ENCODE peak calls at places on chromosomes 11 and 22, in nine cellular contexts. One of them, this sample, is unnamed.
A peak's percentile ranks its signal among the peaks of the same experiment; 100 is the strongest.

GRCh38 chr11:80441821-80442220 is 1001.0 kb upstream of the TENM4 start:
- DNase-seq in HCT116: no peak
- DNase-seq in AG10803: no peak
- DNase-seq in ovary: no peak
- DNase-seq in cardiac muscle cell: peak; percentile 3
- DNase-seq in left ventricle myocardium inferior: no peak
- DNase-seq in hepatocyte: no peak
- DNase-seq in cardiac fibroblast: peak; percentile 44
- DNase-seq in right lobe of liver: no peak
- DNase-seq in this sample: no peak

GRCh38 chr11:67262731-67263675 is 3.3 kb upstream of the GRK2 start:
- DNase-seq in cardiac fibroblast: peak; percentile 77
- DNase-seq in right lobe of liver: peak; percentile 85
- DNase-seq in ovary: peak; percentile 85
- DNase-seq in cardiac muscle cell: peak; percentile 84
- DNase-seq in HCT116: peak; percentile 39
- DNase-seq in AG10803: peak; percentile 85
- DNase-seq in hepatocyte: peak; percentile 88
- DNase-seq in left ventricle myocardium inferior: peak; percentile 83
- DNase-seq in this sample: peak; percentile 90

GRCh38 chr11:41201156-41201555 is 258.3 kb downstream of the LRRC4C start:
- DNase-seq in AG10803: no peak
- DNase-seq in hepatocyte: peak; percentile 49
- DNase-seq in cardiac muscle cell: peak; percentile 19
- DNase-seq in ovary: no peak
- DNase-seq in cardiac fibroblast: peak; percentile 10
- DNase-seq in right lobe of liver: no peak
- DNase-seq in HCT116: no peak
- DNase-seq in left ventricle myocardium inferior: no peak
- DNase-seq in this sample: no peak

GRCh38 chr11:13944016-13944415 is 18.5 kb upstream of the SPON1 start:
- DNase-seq in cardiac muscle cell: no peak
- DNase-seq in cardiac fibroblast: no peak
- DNase-seq in ovary: no peak
- DNase-seq in HCT116: no peak
- DNase-seq in AG10803: no peak
- DNase-seq in hepatocyte: no peak
- DNase-seq in left ventricle myocardium inferior: no peak
- DNase-seq in right lobe of liver: no peak
- DNase-seq in this sample: no peak

GRCh38 chr11:35794850-35795249 is 132.3 kb downstream of the TRIM44 start:
- DNase-seq in ovary: no peak
- DNase-seq in AG10803: peak; percentile 45
- DNase-seq in cardiac fibroblast: peak; percentile 55
- DNase-seq in right lobe of liver: no peak
- DNase-seq in hepatocyte: no peak
- DNase-seq in cardiac muscle cell: no peak
- DNase-seq in left ventricle myocardium inferior: no peak
- DNase-seq in HCT116: no peak
- DNase-seq in this sample: no peak

GRCh38 chr11:86938900-86939880 is 16.0 kb downstream of the FZD4 start:
- DNase-seq in AG10803: peak; percentile 51
- DNase-seq in cardiac muscle cell: peak; percentile 75
- DNase-seq in hepatocyte: peak; percentile 73
- DNase-seq in HCT116: peak; percentile 37
- DNase-seq in cardiac fibroblast: peak; percentile 82
- DNase-seq in right lobe of liver: no peak
- DNase-seq in ovary: no peak
- DNase-seq in left ventricle myocardium inferior: no peak
- DNase-seq in this sample: no peak

GRCh38 chr11:134792044-134792443 is 380.0 kb upstream of the B3GAT1 start:
- DNase-seq in ovary: no peak
- DNase-seq in left ventricle myocardium inferior: no peak
- DNase-seq in cardiac muscle cell: no peak
- DNase-seq in hepatocyte: no peak
- DNase-seq in right lobe of liver: no peak
- DNase-seq in HCT116: no peak
- DNase-seq in cardiac fibroblast: no peak
- DNase-seq in AG10803: no peak
- DNase-seq in this sample: no peak

GRCh38 chr11:1860108-1860507 is 7.2 kb downstream of the LSP1 start:
- DNase-seq in AG10803: no peak
- DNase-seq in hepatocyte: no peak
- DNase-seq in cardiac muscle cell: no peak
- DNase-seq in left ventricle myocardium inferior: no peak
- DNase-seq in ovary: no peak
- DNase-seq in HCT116: no peak
- DNase-seq in cardiac fibroblast: no peak
- DNase-seq in right lobe of liver: no peak
- DNase-seq in this sample: no peak

GRCh38 chr11:65958774-65959420 is 2.6 kb upstream of the SART1 start:
- DNase-seq in ovary: no peak
- DNase-seq in AG10803: no peak
- DNase-seq in cardiac muscle cell: no peak
- DNase-seq in cardiac fibroblast: no peak
- DNase-seq in hepatocyte: no peak
- DNase-seq in right lobe of liver: no peak
- DNase-seq in left ventricle myocardium inferior: no peak
- DNase-seq in HCT116: no peak
- DNase-seq in this sample: no peak

GRCh38 chr11:34395916-34396555 is 38.2 kb upstream of the ABTB2 start:
- DNase-seq in right lobe of liver: no peak
- DNase-seq in left ventricle myocardium inferior: no peak
- DNase-seq in AG10803: peak; percentile 43
- DNase-seq in hepatocyte: no peak
- DNase-seq in HCT116: no peak
- DNase-seq in cardiac fibroblast: peak; percentile 59
- DNase-seq in ovary: no peak
- DNase-seq in cardiac muscle cell: no peak
- DNase-seq in this sample: no peak

GRCh38 chr11:106231591-106231990 is 154.1 kb downstream of the AASDHPPT start:
- DNase-seq in ovary: no peak
- DNase-seq in AG10803: peak; percentile 45
- DNase-seq in hepatocyte: peak; percentile 29
- DNase-seq in HCT116: no peak
- DNase-seq in right lobe of liver: no peak
- DNase-seq in cardiac muscle cell: peak; percentile 56
- DNase-seq in left ventricle myocardium inferior: no peak
- DNase-seq in cardiac fibroblast: peak; percentile 67
- DNase-seq in this sample: no peak

GRCh38 chr11:80595011-80595410 is 1154.2 kb upstream of the TENM4 start:
- DNase-seq in HCT116: no peak
- DNase-seq in cardiac muscle cell: peak; percentile 81
- DNase-seq in cardiac fibroblast: peak; percentile 50
- DNase-seq in ovary: no peak
- DNase-seq in AG10803: peak; percentile 2
- DNase-seq in left ventricle myocardium inferior: no peak
- DNase-seq in right lobe of liver: no peak
- DNase-seq in hepatocyte: peak; percentile 48
- DNase-seq in this sample: no peak

GRCh38 chr11:72113170-72113808 is 794 bp upstream of the ANAPC15 start:
- DNase-seq in ovary: no peak
- DNase-seq in AG10803: peak; percentile 60
- DNase-seq in left ventricle myocardium inferior: no peak
- DNase-seq in cardiac muscle cell: no peak
- DNase-seq in hepatocyte: no peak
- DNase-seq in HCT116: no peak
- DNase-seq in cardiac fibroblast: peak; percentile 28
- DNase-seq in right lobe of liver: no peak
- DNase-seq in this sample: no peak

GRCh38 chr11:111347723-111348115 is 31.4 kb downstream of the POU2AF1 start:
- DNase-seq in cardiac fibroblast: peak; percentile 52
- DNase-seq in hepatocyte: no peak
- DNase-seq in HCT116: no peak
- DNase-seq in cardiac muscle cell: peak; percentile 46
- DNase-seq in AG10803: peak; percentile 58
- DNase-seq in left ventricle myocardium inferior: no peak
- DNase-seq in ovary: no peak
- DNase-seq in right lobe of liver: no peak
- DNase-seq in this sample: no peak

GRCh38 chr11:64339754-64340408 is at the start of gene CCDC88B:
- DNase-seq in left ventricle myocardium inferior: peak; percentile 65
- DNase-seq in cardiac muscle cell: no peak
- DNase-seq in hepatocyte: peak; percentile 7
- DNase-seq in HCT116: no peak
- DNase-seq in ovary: no peak
- DNase-seq in right lobe of liver: peak; percentile 70
- DNase-seq in AG10803: no peak
- DNase-seq in cardiac fibroblast: no peak
- DNase-seq in this sample: peak; percentile 70

GRCh38 chr22:35313311-35314121 is 13.8 kb downstream of the TOM1 start:
- DNase-seq in left ventricle myocardium inferior: peak; percentile 70
- DNase-seq in HCT116: no peak
- DNase-seq in cardiac fibroblast: peak; percentile 97
- DNase-seq in hepatocyte: peak; percentile 44
- DNase-seq in cardiac muscle cell: peak; percentile 76
- DNase-seq in AG10803: peak; percentile 89
- DNase-seq in ovary: no peak
- DNase-seq in right lobe of liver: peak; percentile 41
- DNase-seq in this sample: no peak

GRCh38 chr22:20956258-20957117 is 10.6 kb upstream of the AIFM3 start:
- DNase-seq in cardiac muscle cell: peak; percentile 50
- DNase-seq in AG10803: no peak
- DNase-seq in left ventricle myocardium inferior: no peak
- DNase-seq in cardiac fibroblast: peak; percentile 20
- DNase-seq in hepatocyte: peak; percentile 72
- DNase-seq in ovary: no peak
- DNase-seq in HCT116: peak; percentile 73
- DNase-seq in right lobe of liver: no peak
- DNase-seq in this sample: peak; percentile 89
- TF ChIP-seq CTCF in cardiac muscle cell: peak; percentile 20
- TF ChIP-seq CTCF in AG10803: no peak
- TF ChIP-seq CTCF in left ventricle myocardium inferior: no peak
- TF ChIP-seq CTCF in cardiac fibroblast: no peak
- TF ChIP-seq CTCF in hepatocyte: no peak
- TF ChIP-seq CTCF in ovary: no peak
- TF ChIP-seq CTCF in HCT116: peak; percentile 54
- TF ChIP-seq CTCF in right lobe of liver: no peak
- TF ChIP-seq CTCF in this sample: no peak

GRCh38 chr22:17921871-17922821 is 102.2 kb downstream of the MICAL3 start:
- DNase-seq in cardiac fibroblast: no peak
- DNase-seq in HCT116: no peak
- DNase-seq in AG10803: no peak
- DNase-seq in ovary: no peak
- DNase-seq in hepatocyte: peak; percentile 79
- DNase-seq in left ventricle myocardium inferior: peak; percentile 54
- DNase-seq in cardiac muscle cell: no peak
- DNase-seq in right lobe of liver: peak; percentile 80
- DNase-seq in this sample: peak; percentile 58
- H3K4me3 ChIP-seq in cardiac fibroblast: no peak overlapping the region
- H3K4me3 ChIP-seq in HCT116: no peak overlapping the region
- H3K4me3 ChIP-seq in AG10803: no peak overlapping the region
- H3K4me3 ChIP-seq in ovary: no peak overlapping the region
- H3K4me3 ChIP-seq in hepatocyte: no peak overlapping the region
- H3K4me3 ChIP-seq in left ventricle myocardium inferior: peak overlapping the region; percentile 58
- H3K4me3 ChIP-seq in cardiac muscle cell: no peak overlapping the region
- H3K4me3 ChIP-seq in right lobe of liver: no peak overlapping the region
- H3K4me3 ChIP-seq in this sample: no peak overlapping the region

GRCh38 chr11:47248304-47248663 is 330 bp downstream of the ACP2 start:
- DNase-seq in hepatocyte: no peak
- DNase-seq in left ventricle myocardium inferior: no peak
- DNase-seq in ovary: no peak
- DNase-seq in HCT116: no peak
- DNase-seq in cardiac fibroblast: peak; percentile 53
- DNase-seq in AG10803: peak; percentile 31
- DNase-seq in cardiac muscle cell: no peak
- DNase-seq in right lobe of liver: no peak
- DNase-seq in this sample: no peak

GRCh38 chr11:47251751-47252150 is 3.1 kb upstream of the ACP2 start:
- DNase-seq in cardiac muscle cell: no peak
- DNase-seq in hepatocyte: no peak
- DNase-seq in right lobe of liver: no peak
- DNase-seq in ovary: no peak
- DNase-seq in HCT116: no peak
- DNase-seq in cardiac fibroblast: no peak
- DNase-seq in AG10803: no peak
- DNase-seq in left ventricle myocardium inferior: no peak
- DNase-seq in this sample: no peak

GRCh38 chr11:47249378-47249715 is 733 bp upstream of the ACP2 start:
- DNase-seq in HCT116: no peak
- DNase-seq in AG10803: no peak
- DNase-seq in cardiac muscle cell: no peak
- DNase-seq in ovary: no peak
- DNase-seq in right lobe of liver: no peak
- DNase-seq in cardiac fibroblast: no peak
- DNase-seq in hepatocyte: no peak
- DNase-seq in left ventricle myocardium inferior: no peak
- DNase-seq in this sample: no peak

GRCh38 chr11:47247502-47247901 is 1.1 kb downstream of the ACP2 start:
- DNase-seq in ovary: no peak
- DNase-seq in hepatocyte: no peak
- DNase-seq in HCT116: no peak
- DNase-seq in left ventricle myocardium inferior: no peak
- DNase-seq in right lobe of liver: no peak
- DNase-seq in cardiac fibroblast: no peak
- DNase-seq in AG10803: no peak
- DNase-seq in cardiac muscle cell: no peak
- DNase-seq in this sample: no peak

DNA sequence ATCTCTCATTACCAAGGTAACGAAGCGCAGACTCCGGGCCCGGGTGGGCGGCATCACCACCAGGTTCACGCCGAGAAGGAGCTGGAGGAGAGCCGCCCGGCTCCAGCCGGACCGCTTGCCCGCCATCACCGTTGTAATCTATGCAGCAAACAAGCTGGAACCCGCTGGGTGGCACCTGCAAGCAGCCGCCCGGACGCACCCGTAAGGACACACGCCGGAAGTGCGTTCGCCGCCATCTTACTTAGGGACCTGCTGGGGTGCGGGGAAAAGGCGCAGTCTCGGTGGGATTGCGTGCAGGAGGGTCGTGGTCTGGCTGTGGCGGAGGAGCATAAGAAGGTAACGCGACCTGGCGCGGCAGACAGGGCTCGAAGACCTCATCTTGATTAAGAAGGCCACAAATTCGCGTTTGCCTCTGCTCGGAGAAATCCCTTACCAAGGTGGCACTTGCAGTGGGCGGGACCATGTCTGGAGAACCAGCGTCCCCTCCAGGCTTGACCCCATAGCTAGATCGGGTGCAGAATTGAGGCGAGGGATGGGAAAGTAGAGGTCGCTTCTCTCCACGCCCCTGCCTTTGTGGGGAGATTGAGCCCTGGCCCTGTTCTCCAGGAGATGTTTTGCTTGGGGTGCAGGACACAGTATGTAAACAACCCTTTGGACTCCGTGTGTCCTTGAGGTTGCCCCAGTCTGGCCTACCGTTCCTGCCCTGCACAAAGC is at the start of gene ACP2:
- DNase-seq in AG10803: peak; percentile 87
- DNase-seq in right lobe of liver: peak; percentile 91
- DNase-seq in hepatocyte: peak; percentile 84
- DNase-seq in HCT116: peak; percentile 79
- DNase-seq in left ventricle myocardium inferior: peak; percentile 87
- DNase-seq in cardiac muscle cell: peak; percentile 92
- DNase-seq in cardiac fibroblast: peak; percentile 92
- DNase-seq in ovary: peak; percentile 83
- DNase-seq in this sample: peak; percentile 92
- TF ChIP-seq CTCF in AG10803: peak; percentile 45
- TF ChIP-seq CTCF in right lobe of liver: peak; percentile 22
- TF ChIP-seq CTCF in hepatocyte: peak; percentile 14
- TF ChIP-seq CTCF in HCT116: peak; percentile 28
- TF ChIP-seq CTCF in left ventricle myocardium inferior: peak; percentile 36
- TF ChIP-seq CTCF in cardiac muscle cell: peak; percentile 26
- TF ChIP-seq CTCF in cardiac fibroblast: peak; percentile 20
- TF ChIP-seq CTCF in ovary: no peak
- TF ChIP-seq CTCF in this sample: no peak

GRCh38 chr11:119335655-119336543 is 1.6 kb downstream of the RNF26 start:
- DNase-seq in ovary: no peak
- DNase-seq in right lobe of liver: peak; percentile 96
- DNase-seq in HCT116: no peak
- DNase-seq in cardiac fibroblast: no peak
- DNase-seq in left ventricle myocardium inferior: no peak
- DNase-seq in cardiac muscle cell: no peak
- DNase-seq in AG10803: no peak
- DNase-seq in hepatocyte: no peak
- DNase-seq in this sample: no peak
- H3K4me3 ChIP-seq in ovary: no peak overlapping the region
- H3K4me3 ChIP-seq in right lobe of liver: no peak overlapping the region
- H3K4me3 ChIP-seq in HCT116: peak overlapping the region; percentile 95
- H3K4me3 ChIP-seq in cardiac fibroblast: no peak overlapping the region
- H3K4me3 ChIP-seq in left ventricle myocardium inferior: peak overlapping the region; percentile 97
- H3K4me3 ChIP-seq in cardiac muscle cell: no peak overlapping the region
- H3K4me3 ChIP-seq in AG10803: peak overlapping the region; percentile 98
- H3K4me3 ChIP-seq in hepatocyte: no peak overlapping the region
- H3K4me3 ChIP-seq in this sample: no peak overlapping the region

This sample was measured in colonic mucosa.